ENCODE peak calls at places on chromosomes 5 and 9, in ten cellular contexts. T is activated gamma-delta T cell treated with Interleukin-2 at 50 U/mL for 16 hours; B is C1 segment of cervical spinal cord; S is sigmoid colon; M is DMS153; X is stimulated activated CD8-positive, alpha-beta memory T cell treated with anti-CD3 and anti-CD28 coated beads, Interleukin-12 subunit alpha, Interleukin-12 subunit beta, amount 100 ng/mL, for 4 hours; K is myocyte; C is stromal cell of bone marrow; J is T1000; E is omental fat pad. U is an unnamed sample.

GRCh38 chr9:128881884-128882676 is at the start of the genes KYAT1 and LRRC8A:
- DNase-seq in T (peak), B (peak), S (peak), M (peak), X (peak), K (peak), C (peak), J (peak), E (peak), U (peak)

GRCh38 chr5:52920929-52921328 is 68.2 kb upstream of the ITGA2 start:
- DNase-seq in T (no peak), B (no peak), S (no peak), M (no peak), X (no peak), K (no peak), C (no peak), J (no peak), E (no peak), U (no peak)

GRCh38 chr5:71884926-71885325 is 165.9 kb downstream of the CARTPT start:
- DNase-seq in T (no peak), B (no peak), S (no peak), M (no peak), X (no peak), K (no peak), C (no peak), J (no peak), E (no peak), U (no peak)

GRCh38 chr5:139636975-139637408 is 11.2 kb upstream of the CXXC5 start:
- DNase-seq in T (no peak), B (no peak), S (no peak), M (no peak), X (no peak), K (peak), C (no peak), J (no peak), E (no peak), U (no peak)

GRCh38 chr5:132961887-132962286 is 1.5 kb downstream of the AFF4 start:
- DNase-seq in T (no peak), B (no peak), S (no peak), M (no peak), X (no peak), K (peak), C (no peak), J (no peak), E (no peak), U (no peak)

GRCh38 chr5:178453224-178453623 is 137.0 kb downstream of the COL23A1 start:
- DNase-seq in T (no peak), B (no peak), S (no peak), M (no peak), X (no peak), K (peak), C (no peak), J (no peak), E (no peak), U (no peak)

GRCh38 chr5:119031905-119032304 is 39.0 kb upstream of the DMXL1 start:
- DNase-seq in T (no peak), B (no peak), S (no peak), M (no peak), X (no peak), K (no peak), C (no peak), J (no peak), E (no peak), U (no peak)

GRCh38 chr5:73381587-73382411 is 66.8 kb downstream of the FOXD1 start:
- DNase-seq in T (no peak), B (no peak), S (no peak), M (no peak), X (no peak), K (no peak), C (no peak), J (no peak), E (no peak), U (no peak)

GRCh38 chr9:137411670-137412380 is 11.1 kb downstream of the EXD3 start:
- DNase-seq in T (peak), B (peak), S (peak), M (no peak), X (no peak), K (peak), C (peak), J (peak), E (peak), U (peak)

GRCh38 chr9:71270554-71270953 is 149.1 kb upstream of the TRPM3 start:
- DNase-seq in T (no peak), B (no peak), S (no peak), M (no peak), X (no peak), K (no peak), C (no peak), J (no peak), E (no peak), U (no peak)

GRCh38 chr5:138438003-138438723 is 694 bp upstream of the REEP2 start:
- DNase-seq in T (no peak), B (no peak), S (no peak), M (no peak), X (no peak), K (no peak), C (no peak), J (no peak), E (no peak), U (no peak)

GRCh38 chr9:130174920-130175321 is 2.7 kb downstream of the NCS1 start:
- DNase-seq in T (no peak), B (peak), S (peak), M (no peak), X (no peak), K (no peak), C (no peak), J (no peak), E (no peak), U (no peak)

GRCh38 chr9:124443625-124444024 is 6.6 kb upstream of the ADGRD2 start:
- DNase-seq in T (no peak), B (no peak), S (peak), M (no peak), X (no peak), K (no peak), C (no peak), J (no peak), E (no peak), U (no peak)

GRCh38 chr9:16039103-16039987 is 486.5 kb downstream of the CCDC171 start:
- DNase-seq in T (no peak), B (no peak), S (peak), M (no peak), X (no peak), K (no peak), C (no peak), J (no peak), E (no peak), U (no peak)

GRCh38 chr5:74266836-74267235 is 373.7 kb downstream of the ENC1 start:
- DNase-seq in T (no peak), B (no peak), S (no peak), M (no peak), X (no peak), K (no peak), C (no peak), J (no peak), E (no peak), U (no peak)

GRCh38 chr9:130266236-130267098 is 907 bp downstream of the HMCN2 start:
- DNase-seq in T (no peak), B (no peak), S (peak), M (no peak), X (no peak), K (no peak), C (no peak), J (no peak), E (no peak), U (no peak)

GRCh38 chr9:92482336-92482735 is at the start of gene ASPN:
- DNase-seq in T (no peak), B (no peak), S (no peak), M (no peak), X (no peak), K (no peak), C (peak), J (no peak), E (no peak), U (no peak)